ENCODE peak calls at places on chromosomes 11 and 22, in four cellular contexts. R, I, B and A are unnamed samples.
A peak's percentile ranks its signal among the peaks of the same experiment; 100 is the strongest.

GRCh38 chr11:17734986-17735822 is 623 bp downstream of the KCNC1 start:
- DNase-seq in I (peak; percentile 79), B (peak; percentile 71), R (peak; percentile 30), A (peak; percentile 63)

GRCh38 chr11:2681408-2682145 is 18.2 kb downstream of the KCNQ1OT1 start:
- DNase-seq in I (no peak), B (no peak), R (no peak), A (no peak)

GRCh38 chr11:30128269-30128932 is 102.4 kb upstream of the FSHB start:
- DNase-seq in B (peak; percentile 72), I (peak; percentile 9), R (no peak), A (peak; percentile 78)

GRCh38 chr11:69307871-69308381 is 14.0 kb downstream of the MYEOV start:
- DNase-seq in R (no peak), B (no peak), I (no peak), A (no peak)

GRCh38 chr22:20647586-20648305 is 126.2 kb upstream of the SERPIND1 start:
- DNase-seq in R (no peak), B (no peak), I (no peak), A (no peak)

GRCh38 chr22:22201185-22201924 is 43.2 kb upstream of the VPREB1 start:
- DNase-seq in B (peak; percentile 44), I (peak; percentile 43), R (no peak), A (peak; percentile 45)

GRCh38 chr22:30305906-30306628 is 16.8 kb upstream of the CASTOR1 start:
- DNase-seq in B (no peak), I (no peak), R (peak; percentile 51), A (no peak)

GRCh38 chr11:72141066-72141465 is 5.5 kb downstream of the FOLR3 start:
- DNase-seq in R (no peak), B (peak; percentile 70), I (no peak), A (no peak)

GRCh38 chr22:25406510-25407210 is 157.8 kb upstream of the GRK3 start:
- DNase-seq in R (peak; percentile 34), B (no peak), I (no peak), A (no peak)

GRCh38 chr11:71223081-71223405 is 29.3 kb downstream of the SHANK2 start:
- DNase-seq in R (no peak), I (no peak), B (no peak), A (no peak)

GRCh38 chr22:39030705-39031104 is 9.8 kb downstream of the APOBEC3D start:
- DNase-seq in B (no peak), I (no peak), R (no peak), A (no peak)